ENCODE peak calls at places on chromosomes 4 and X, in four cellular contexts. V is ACHN, Z is HCEC 1CT, F is H4. U is an unnamed sample.

GRCh38 chrX:21741869-21742701 is 15.8 kb downstream of the SMPX start:
- DNase-seq in V (no peak), Z (no peak), F (peak), U (no peak)

GRCh38 chrX:104324461-104324860 is 69.7 kb upstream of the ESX1 start:
- DNase-seq in V (no peak), Z (no peak), F (no peak), U (no peak)

GRCh38 chr4:183295711-183296110 is 24.4 kb downstream of the CLDN22 start:
- DNase-seq in V (no peak), Z (no peak), F (no peak), U (no peak)

GRCh38 chrX:48540015-48540350 is 469 bp downstream of the TBC1D25 start:
- DNase-seq in V (no peak), Z (no peak), F (no peak), U (peak)

GRCh38 chr4:38752393-38752961 is 30.3 kb downstream of the TLR10 start:
- DNase-seq in V (peak), Z (no peak), F (peak), U (peak)

GRCh38 chr4:9999956-10000551 is 21.2 kb downstream of the SLC2A9 start:
- DNase-seq in V (peak), Z (no peak), F (no peak), U (peak)

GRCh38 chr4:138945840-138946239 is 69.7 kb upstream of the NOCT start:
- DNase-seq in V (no peak), Z (no peak), F (no peak), U (no peak)

GRCh38 chr4:88441696-88442095 is 15.2 kb upstream of the HERC5 start:
- DNase-seq in V (no peak), Z (no peak), F (no peak), U (no peak)

GRCh38 chrX:20270557-20270880 is 3.8 kb upstream of the RPS6KA3 start:
- DNase-seq in V (no peak), Z (peak), F (no peak), U (peak)

U was measured in fibroblast of lung.